ENCODE peak calls at places on chromosomes 12 and 14, in five cellular contexts. T is HCT116, I is GM12878, A is Panc1, X is HepG2. O is an unnamed sample.

GRCh38 chr12:124679533-124680371 is 112.3 kb upstream of the NCOR2 start:
- ATAC-seq in T (no peak), I (no peak), A (peak; percentile 52), X (peak; percentile 78), O (peak; percentile 12)

GRCh38 chr12:15693233-15693911 is 95.8 kb downstream of the EPS8 start:
- ATAC-seq in T (no peak), I (peak; percentile 10), A (no peak), X (no peak), O (no peak)

GRCh38 chr12:10540776-10541205 is 35.1 kb downstream of the EIF2S3B start:
- ATAC-seq in T (no peak), I (peak; percentile 96), A (no peak), X (no peak), O (no peak)

GRCh38 chr14:68124050-68124449 is 304.5 kb downstream of the RAD51B start:
- ATAC-seq in T (no peak), I (no peak), A (no peak), X (no peak), O (no peak)

GRCh38 chr12:20950248-20950647 is 139.7 kb downstream of the SLCO1B3 start:
- ATAC-seq in T (peak; percentile 83), I (peak; percentile 92), A (no peak), X (peak; percentile 69), O (no peak)

GRCh38 chr12:31922341-31923062 is 36.7 kb upstream of the RESF1 start:
- ATAC-seq in T (peak; percentile 42), I (no peak), A (no peak), X (peak; percentile 34), O (no peak)

GRCh38 chr14:93369393-93370266 is 22.6 kb downstream of the COX8C start:
- ATAC-seq in T (no peak), I (peak; percentile 96), A (no peak), X (no peak), O (no peak)

GRCh38 chr12:78562358-78563205 is 302.0 kb upstream of the SYT1 start:
- ATAC-seq in T (peak; percentile 82), I (peak; percentile 48), A (no peak), X (peak; percentile 49), O (no peak)

GRCh38 chr12:32467959-32468863 is 68.9 kb downstream of the FGD4 start:
- ATAC-seq in T (no peak), I (no peak), A (no peak), X (no peak), O (no peak)

GRCh38 chr12:64999157-64999425 is 122.0 kb downstream of the WIF1 start:
- ATAC-seq in T (no peak), I (no peak), A (no peak), X (peak; percentile 19), O (no peak)

GRCh38 chr14:50299585-50299984 is 12.4 kb downstream of the L2HGDH start:
- ATAC-seq in T (no peak), I (no peak), A (no peak), X (no peak), O (no peak)

GRCh38 chr14:60845523-60845922 is 111.0 kb downstream of the MNAT1 start:
- ATAC-seq in T (no peak), I (peak; percentile 93), A (no peak), X (no peak), O (no peak)

GRCh38 chr12:26691234-26691970 is 141.6 kb downstream of the ITPR2 start:
- ATAC-seq in T (peak; percentile 98), I (no peak), A (peak; percentile 99), X (no peak), O (peak; percentile 63)

GRCh38 chr14:65346895-65347294 is 65.6 kb upstream of the FUT8 start:
- ATAC-seq in T (no peak), I (no peak), A (no peak), X (peak; percentile 60), O (no peak)

GRCh38 chr14:51498411-51499227 is 153.1 kb upstream of the FRMD6 start:
- ATAC-seq in T (no peak), I (no peak), A (no peak), X (no peak), O (peak; percentile 34)

GRCh38 chr12:92121826-92122225 is 23.8 kb downstream of the BTG1 start:
- ATAC-seq in T (no peak), I (peak; percentile 7), A (no peak), X (no peak), O (no peak)

GRCh38 chr12:130139971-130140547 is 22.2 kb upstream of the FZD10 start:
- ATAC-seq in T (no peak), I (no peak), A (no peak), X (no peak), O (no peak)

GRCh38 chr12:123763093-123763492 is 992 bp downstream of the DNAH10 start:
- ATAC-seq in T (peak; percentile 81), I (no peak), A (no peak), X (peak; percentile 51), O (no peak)

GRCh38 chr12:126474703-126475102 is 1409.5 kb downstream of the AACS start:
- ATAC-seq in T (no peak), I (no peak), A (no peak), X (no peak), O (no peak)

GRCh38 chr12:126076515-126076914 is 1011.3 kb downstream of the AACS start:
- ATAC-seq in T (no peak), I (no peak), A (no peak), X (no peak), O (no peak)

GRCh38 chr12:30696486-30696885 is 817 bp upstream of the IPO8 start:
- ATAC-seq in T (peak; percentile 34), I (no peak), A (no peak), X (no peak), O (no peak)

GRCh38 chr12:30694412-30694955 is 1.2 kb downstream of the IPO8 start:
- ATAC-seq in T (no peak), I (peak; percentile 7), A (no peak), X (no peak), O (no peak)

GRCh38 chr12:30696103-30696408 is 387 bp upstream of the IPO8 start:
- ATAC-seq in T (no peak), I (peak; percentile 48), A (no peak), X (no peak), O (no peak)

GRCh38 chr12:30695327-30696102 is at the start of gene IPO8:
- ATAC-seq in T (peak; percentile 84), I (peak; percentile 85), A (peak; percentile 96), X (peak; percentile 89), O (peak; percentile 95)

DNA sequence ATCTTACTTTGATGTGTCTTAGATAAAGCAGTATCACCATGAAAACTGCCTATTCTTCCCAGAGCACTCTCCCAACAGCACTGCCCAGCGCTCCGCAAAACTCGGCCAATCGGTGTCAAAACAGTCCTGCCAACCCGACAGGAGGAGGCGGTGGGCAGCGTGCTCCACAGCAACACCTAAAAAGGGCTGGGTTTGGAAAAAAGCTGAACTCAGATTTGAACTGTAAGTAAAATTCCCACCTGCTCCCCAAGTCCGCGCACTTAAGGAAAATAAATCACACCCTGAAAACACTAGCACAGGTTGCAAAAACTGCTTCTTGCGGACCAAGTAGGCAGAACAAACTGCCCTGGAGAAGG is 720 bp downstream of the IPO8 start:
- ATAC-seq in T (peak; percentile 68), I (peak; percentile 40), A (peak; percentile 71), X (peak; percentile 78), O (peak; percentile 32)
- H3K27ac ChIP-seq in T (peak overlapping the region; percentile 70), I (peak overlapping the region; percentile 70), A (peak overlapping the region; percentile 96), X (peak overlapping the region; percentile 84), O (peak overlapping the region; percentile 36)

DNA sequence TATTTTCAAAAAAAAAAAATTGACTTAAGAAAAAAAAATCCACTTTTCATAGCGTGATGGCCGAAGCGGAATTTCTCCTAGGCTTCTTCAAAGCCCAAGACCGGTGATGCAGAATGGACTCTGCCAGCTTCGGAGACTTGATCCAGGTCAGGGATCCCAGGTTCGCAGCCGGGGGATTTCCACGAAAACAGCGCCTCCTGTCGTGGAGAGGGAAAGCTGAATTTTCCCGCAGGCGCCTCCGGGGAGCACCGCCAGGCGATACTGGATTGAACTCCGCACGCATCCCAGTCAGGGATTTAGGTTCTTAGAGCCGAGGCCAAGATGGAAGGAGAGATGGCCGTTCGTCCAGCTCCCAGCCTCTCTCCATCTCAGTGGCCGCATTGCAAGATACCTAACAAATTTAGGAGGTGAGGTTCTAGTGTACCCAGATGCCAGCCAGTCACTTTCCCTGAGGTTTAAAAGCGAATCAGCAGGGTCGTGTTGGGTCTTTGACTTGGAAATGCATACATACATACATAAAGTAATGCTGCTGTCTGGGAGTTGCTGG is 2.2 kb downstream of the TTC6 start:
- ATAC-seq in T (no peak), I (no peak), A (no peak), X (no peak), O (no peak)
- TF ChIP-seq CTCF in T (no peak), I (no peak), A (peak; percentile 16), X (peak; percentile 33), O (no peak)

GRCh38 chr12:3132636-3133409 is 55.6 kb downstream of the TSPAN9 start:
- ATAC-seq in T (no peak), I (no peak), A (no peak), X (no peak), O (no peak)
- TF ChIP-seq POLR2AphosphoS5 in T (no peak), I (no peak), A (no peak), X (no peak), O (peak; percentile 62)

DNA sequence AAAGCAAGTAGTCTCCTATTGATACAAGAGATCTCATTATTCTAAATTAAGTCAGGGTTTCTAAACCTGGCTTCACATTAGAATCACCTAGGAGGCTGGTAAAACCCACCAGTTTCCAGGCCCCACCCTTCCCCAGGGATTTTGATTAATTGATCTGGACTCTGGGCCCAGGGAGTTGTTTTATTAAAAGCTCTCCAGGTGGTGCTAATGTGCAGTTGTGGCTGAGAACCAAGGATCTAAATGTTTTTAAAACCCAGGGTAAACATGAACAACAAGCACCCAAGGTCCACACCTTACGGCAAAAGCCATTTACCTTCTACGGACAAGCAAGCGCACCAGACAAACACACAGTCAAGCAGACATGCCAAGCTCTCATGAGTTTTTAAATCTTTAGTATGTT is 73.9 kb downstream of the SLC2A13 start:
- ATAC-seq in T (no peak), I (no peak), A (no peak), X (no peak), O (no peak)
- H3K27ac ChIP-seq in T (no peak overlapping the region), I (no peak overlapping the region), A (no peak overlapping the region), X (no peak overlapping the region), O (no peak overlapping the region)

GRCh38 chr12:111642681-111643427 is 42.9 kb downstream of the BRAP start:
- ATAC-seq in T (no peak), I (no peak), A (no peak), X (no peak), O (no peak)

GRCh38 chr12:111636209-111636928 is 37.3 kb upstream of the ATXN2 start:
- ATAC-seq in T (no peak), I (no peak), A (no peak), X (peak; percentile 76), O (peak; percentile 69)

GRCh38 chr12:111643428-111643826 is 42.3 kb downstream of the BRAP start:
- ATAC-seq in T (no peak), I (no peak), A (peak; percentile 41), X (no peak), O (no peak)

GRCh38 chr12:111638576-111638975 is 39.5 kb upstream of the ATXN2 start:
- ATAC-seq in T (no peak), I (no peak), A (no peak), X (no peak), O (no peak)

GRCh38 chr12:111640498-111640897 is 41.4 kb upstream of the ATXN2 start:
- ATAC-seq in T (no peak), I (no peak), A (no peak), X (no peak), O (no peak)
- TF ChIP-seq CTCF in T (no peak), I (no peak), A (no peak), X (no peak), O (no peak)

GRCh38 chr14:98368916-98369315 is 903.1 kb downstream of the BCL11B start:
- ATAC-seq in T (no peak), I (no peak), A (no peak), X (no peak), O (no peak)
- TF ChIP-seq POLR2AphosphoS5 in T (no peak), I (no peak), A (no peak), X (no peak), O (no peak)

GRCh38 chr12:4270016-4270669 is 3.4 kb upstream of the CCND2 start:
- ATAC-seq in T (no peak), I (no peak), A (no peak), X (no peak), O (no peak)
- H3K27ac ChIP-seq in T (no peak overlapping the region), I (peak overlapping the region; percentile 68), A (no peak overlapping the region), X (no peak overlapping the region), O (peak overlapping the region; percentile 94)